ENCODE peak calls at places on chromosomes 4 and X, in six cellular contexts. A, N, I, D, X and S are unnamed samples.

GRCh38 chrX:2664497-2664896 is 26.6 kb upstream of the CD99 start:
- DNase-seq in X (no peak), N (no peak), A (no peak), I (no peak), D (no peak), S (no peak)

GRCh38 chr4:184298255-184298654 is 80.6 kb upstream of the ENPP6 start:
- DNase-seq in N (no peak), X (no peak), A (no peak), I (no peak), D (no peak), S (no peak)

GRCh38 chrX:138847930-138848329 is 136.4 kb upstream of the FGF13 start:
- DNase-seq in X (no peak), N (no peak), D (no peak), A (no peak), I (no peak), S (no peak)

GRCh38 chr4:39126256-39127095 is 55.9 kb upstream of the WDR19 start:
- DNase-seq in I (no peak), A (no peak), X (no peak), N (no peak), D (no peak), S (no peak)

GRCh38 chr4:78556655-78557054 is 5.1 kb downstream of the ANXA3 start:
- DNase-seq in D (no peak), N (no peak), A (no peak), X (no peak), I (no peak), S (no peak)

GRCh38 chr4:3875466-3875865 is 109.3 kb downstream of the ADRA2C start:
- DNase-seq in I (no peak), A (no peak), N (no peak), X (no peak), D (no peak), S (no peak)

GRCh38 chrX:150028692-150029091 is 90.4 kb upstream of the EOLA2 start:
- DNase-seq in D (no peak), A (no peak), X (no peak), I (no peak), N (no peak), S (peak)

GRCh38 chr4:336099-336892 is 1.3 kb upstream of the ZNF141 start:
- DNase-seq in N (no peak), I (peak), D (no peak), X (no peak), A (peak), S (peak)

GRCh38 chrX:39946822-39947221 is 150.9 kb downstream of the BCOR start:
- DNase-seq in N (no peak), I (no peak), D (no peak), X (no peak), A (no peak), S (no peak)

GRCh38 chr4:82560853-82561744 is 689 bp downstream of the TMEM150C start:
- DNase-seq in A (no peak), I (no peak), X (no peak), N (no peak), D (no peak), S (no peak)

GRCh38 chr4:10197952-10198351 is 81.4 kb upstream of the WDR1 start:
- DNase-seq in A (no peak), X (no peak), N (no peak), I (no peak), D (no peak), S (no peak)

GRCh38 chrX:41449615-41450014 is 2.5 kb downstream of the NYX start:
- DNase-seq in I (no peak), N (peak), X (no peak), D (no peak), A (no peak), S (no peak)

GRCh38 chrX:48508400-48509244 is at the start of gene PORCN:
- DNase-seq in D (peak), I (peak), N (peak), X (peak), A (peak), S (peak)

GRCh38 chr4:616911-617643 is 8.3 kb upstream of the PDE6B start:
- DNase-seq in X (no peak), D (no peak), A (no peak), I (no peak), N (no peak), S (no peak)

GRCh38 chr4:11098461-11098860 is 330.2 kb downstream of the HS3ST1 start:
- DNase-seq in X (no peak), I (no peak), D (no peak), N (peak), A (no peak), S (no peak)

GRCh38 chr4:174423257-174423944 is 98.9 kb downstream of the HPGD start:
- DNase-seq in N (no peak), D (no peak), A (no peak), I (peak), X (no peak), S (no peak)

GRCh38 chr4:152462047-152462446 is 73.8 kb downstream of the FBXW7 start:
- DNase-seq in D (peak), N (peak), A (no peak), X (no peak), I (no peak), S (peak)

GRCh38 chr4:3651267-3651846 is 114.8 kb upstream of the ADRA2C start:
- DNase-seq in I (no peak), A (no peak), N (no peak), X (no peak), D (peak), S (no peak)

GRCh38 chrX:124015721-124016120 is 54.2 kb downstream of the STAG2 start:
- DNase-seq in A (no peak), X (no peak), D (no peak), N (no peak), I (no peak), S (no peak)

GRCh38 chrX:150508461-150509367 is 59.7 kb upstream of the MTM1 start:
- DNase-seq in X (peak), A (peak), D (no peak), I (no peak), N (no peak), S (no peak)

GRCh38 chr4:646460-646859 is 21.1 kb downstream of the PDE6B start:
- DNase-seq in X (no peak), N (no peak), I (peak), A (no peak), D (no peak), S (no peak)

GRCh38 chrX:39133971-39134370 is 332.7 kb downstream of the MID1IP1 start:
- DNase-seq in D (no peak), N (peak), X (no peak), A (no peak), I (no peak), S (no peak)

GRCh38 chrX:100410083-100410590 is at the start of gene PCDH19:
- DNase-seq in N (no peak), I (no peak), X (peak), A (peak), D (no peak), S (peak)

GRCh38 chr4:113524505-113525186 is 236.9 kb downstream of the CAMK2D start:
- DNase-seq in I (no peak), D (no peak), X (no peak), A (no peak), N (no peak), S (no peak)

GRCh38 chrX:155434906-155435743 is 23.3 kb downstream of the F8A3 start:
- DNase-seq in X (no peak), D (no peak), N (no peak), A (no peak), I (no peak), S (no peak)

GRCh38 chrX:8042304-8042703 is 115.1 kb upstream of the PNPLA4 start:
- DNase-seq in A (no peak), I (no peak), N (no peak), X (no peak), D (peak), S (no peak)

GRCh38 chr4:14237911-14238310 is 610.4 kb upstream of the BOD1L1 start:
- DNase-seq in D (no peak), X (no peak), A (no peak), I (no peak), N (no peak), S (no peak)

GRCh38 chr4:66355328-66355727 is 685.0 kb upstream of the EPHA5 start:
- DNase-seq in D (no peak), A (no peak), I (no peak), N (no peak), X (no peak), S (no peak)

GRCh38 chr4:66357316-66357715 is 687.0 kb upstream of the EPHA5 start:
- DNase-seq in I (no peak), X (no peak), N (no peak), D (no peak), A (no peak), S (no peak)

GRCh38 chr4:66351761-66352160 is 681.5 kb upstream of the EPHA5 start:
- DNase-seq in D (no peak), I (no peak), X (no peak), A (no peak), N (no peak), S (no peak)
- TF ChIP-seq CTCF in D (no peak), I (no peak), X (no peak), A (no peak), N (no peak), S (no peak)

DNA sequence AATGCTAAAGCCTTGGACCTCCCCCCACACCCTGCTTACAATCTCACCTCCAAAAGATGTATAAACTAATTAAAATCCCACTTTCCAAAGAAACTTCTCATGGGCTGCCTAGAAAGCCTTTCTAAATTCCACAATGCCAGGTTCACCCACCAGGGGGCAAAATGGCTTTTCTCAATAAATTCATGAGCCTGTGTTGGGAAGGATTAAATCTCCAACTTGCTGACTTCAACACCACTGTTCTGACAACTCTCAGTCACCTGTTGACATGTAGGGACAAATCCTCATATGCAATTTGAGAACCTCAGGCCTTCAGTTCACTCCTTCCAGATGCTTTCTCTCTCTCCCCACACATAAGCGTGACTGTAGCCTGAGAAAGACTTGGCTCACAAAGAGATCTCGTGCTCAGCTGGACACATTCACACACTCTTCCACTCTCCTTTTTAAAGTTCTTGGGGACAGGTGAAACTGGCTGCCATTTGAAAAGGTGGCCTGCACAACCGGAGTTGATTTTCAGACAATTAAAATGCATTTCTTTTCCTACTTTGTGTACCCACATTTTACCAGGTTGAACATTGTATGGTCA is 88.6 kb upstream of the PRPS2 start:
- DNase-seq in A (peak), D (peak), X (no peak), N (peak), I (no peak), S (no peak)
- TF ChIP-seq CTCF in A (peak), D (peak), X (no peak), N (peak), I (no peak), S (no peak)

GRCh38 chr4:16139066-16139945 is 55.5 kb upstream of the PROM1 start:
- DNase-seq in I (no peak), D (no peak), A (no peak), N (no peak), X (no peak), S (no peak)
- TF ChIP-seq CTCF in I (no peak), D (no peak), A (no peak), N (no peak), X (no peak), S (no peak)

DNA sequence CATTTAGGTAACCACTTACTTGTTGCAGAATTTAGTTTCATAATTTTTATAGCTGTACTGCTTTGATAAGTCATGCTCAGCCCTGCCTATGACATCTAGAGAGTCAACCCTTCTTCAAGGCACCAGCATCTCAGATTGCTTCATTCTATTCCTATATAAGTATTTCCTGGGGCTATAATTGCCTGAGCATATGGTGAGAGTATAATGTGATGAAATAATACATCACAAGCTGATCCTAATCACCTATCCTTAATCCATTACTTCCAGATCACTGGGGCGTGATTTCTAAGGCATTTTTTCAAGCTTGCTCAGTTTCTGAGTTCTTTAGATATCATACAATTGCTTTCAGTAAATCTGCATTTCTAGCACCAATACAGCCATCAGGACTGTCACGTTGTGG is 200.0 kb upstream of the NPY2R start:
- DNase-seq in A (no peak), I (no peak), X (no peak), D (no peak), N (no peak), S (no peak)
- TF ChIP-seq CTCF in A (no peak), I (no peak), X (no peak), D (no peak), N (no peak), S (no peak)

GRCh38 chr4:146582864-146583263 is 55.8 kb upstream of the POU4F2 start:
- DNase-seq in I (no peak), A (no peak), X (no peak), N (no peak), D (no peak), S (no peak)
- TF ChIP-seq CTCF in I (no peak), A (no peak), X (no peak), N (peak), D (peak), S (no peak)

GRCh38 chrX:110703641-110704040 is 92.0 kb downstream of the CHRDL1 start:
- DNase-seq in N (no peak), D (no peak), A (no peak), X (no peak), I (no peak), S (no peak)

GRCh38 chrX:110698696-110699095 is 96.9 kb downstream of the CHRDL1 start:
- DNase-seq in X (no peak), I (no peak), D (no peak), A (no peak), N (no peak), S (peak)

DNA sequence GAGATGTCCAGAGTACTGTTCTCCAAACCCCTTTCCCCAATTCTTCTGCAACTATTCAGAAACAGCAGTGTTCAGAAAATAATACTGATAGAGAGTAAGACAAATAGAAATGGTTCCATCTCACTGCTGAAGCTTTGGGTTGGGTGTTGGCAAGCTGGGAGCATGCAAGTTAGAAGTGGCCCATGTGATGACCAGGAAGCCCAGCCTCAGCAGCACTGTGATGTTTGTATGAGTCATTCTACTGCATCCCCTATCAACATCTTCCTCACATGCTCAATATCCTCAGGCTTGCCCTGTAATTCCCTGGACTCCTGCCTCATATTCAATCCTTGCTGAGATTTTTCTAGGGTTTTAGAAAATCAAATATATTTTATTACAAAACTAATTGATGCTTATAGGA is 96.5 kb downstream of the CHRDL1 start:
- DNase-seq in I (no peak), N (no peak), D (no peak), A (no peak), X (no peak), S (no peak)
- TF ChIP-seq CTCF in I (no peak), N (no peak), D (no peak), A (no peak), X (no peak), S (no peak)